ENCODE peak calls at places on chromosomes 2 and 18, in four cellular contexts. V is astrocyte of the spinal cord, I is kidney epithelial cell, W is left lung. A is an unnamed sample.

GRCh38 chr2:129297430-129297829 is 682.0 kb upstream of the RAB6C start:
- DNase-seq in V (no peak), I (no peak), W (no peak), A (no peak)

GRCh38 chr2:110219496-110220192 is 7.3 kb upstream of the MTLN start:
- DNase-seq in V (peak; percentile 76), I (no peak), W (no peak), A (no peak)

GRCh38 chr2:118650327-118650726 is 197.1 kb downstream of the EN1 start:
- DNase-seq in V (no peak), I (no peak), W (no peak), A (no peak)

GRCh38 chr2:74130211-74130995 is 17.3 kb downstream of the BOLA3 start:
- DNase-seq in V (no peak), I (no peak), W (no peak), A (no peak)

GRCh38 chr18:75551071-75551470 is 123.6 kb upstream of the SMIM21 start:
- DNase-seq in V (no peak), I (no peak), W (no peak), A (no peak)

GRCh38 chr18:48563027-48563426 is 24.2 kb downstream of the CTIF start:
- DNase-seq in V (peak; percentile 78), I (peak; percentile 56), W (no peak), A (no peak)

GRCh38 chr2:218995972-218996644 is 2.9 kb upstream of the CRYBA2 start:
- DNase-seq in V (peak; percentile 65), I (no peak), W (peak; percentile 95), A (peak; percentile 62)

GRCh38 chr2:215299337-215299859 is 12.5 kb upstream of the ATIC start:
- DNase-seq in V (no peak), I (no peak), W (no peak), A (no peak)

GRCh38 chr2:126913881-126914495 is 15.3 kb downstream of the TEX51 start:
- DNase-seq in V (no peak), I (no peak), W (no peak), A (no peak)

GRCh38 chr18:13100942-13101658 is 109.9 kb downstream of the CEP192 start:
- DNase-seq in V (no peak), I (no peak), W (no peak), A (no peak)

GRCh38 chr18:13223341-13224148 is 5.0 kb downstream of the LDLRAD4 start:
- DNase-seq in V (no peak), I (no peak), W (no peak), A (no peak)

GRCh38 chr2:24086241-24086640 is 1.6 kb upstream of the TP53I3 start:
- DNase-seq in V (no peak), I (no peak), W (no peak), A (no peak)

GRCh38 chr2:61421611-61422010 is 49.3 kb downstream of the USP34 start:
- DNase-seq in V (no peak), I (no peak), W (no peak), A (no peak)

GRCh38 chr2:135183822-135184221 is 131.7 kb downstream of the RAB3GAP1 start:
- DNase-seq in V (no peak), I (no peak), W (no peak), A (no peak)

GRCh38 chr18:13501896-13502295 is 224.5 kb downstream of the FAM210A start:
- DNase-seq in V (no peak), I (peak; percentile 10), W (no peak), A (peak; percentile 9)

GRCh38 chr2:147937744-147938349 is 82.7 kb downstream of the ORC4 start:
- DNase-seq in V (peak; percentile 43), I (no peak), W (no peak), A (no peak)

GRCh38 chr2:150596071-150596470 is 108.6 kb upstream of the RND3 start:
- DNase-seq in V (peak; percentile 27), I (no peak), W (no peak), A (no peak)

GRCh38 chr2:98297817-98298684 is 48.2 kb upstream of the CNGA3 start:
- DNase-seq in V (no peak), I (no peak), W (no peak), A (no peak)

GRCh38 chr18:27004056-27004829 is 138.7 kb upstream of the AQP4 start:
- DNase-seq in V (peak; percentile 30), I (no peak), W (no peak), A (no peak)

GRCh38 chr2:102144128-102144527 is 1.6 kb downstream of the IL1R1 start:
- DNase-seq in V (no peak), I (no peak), W (no peak), A (no peak)

GRCh38 chr18:45119888-45120287 is 439.2 kb downstream of the SETBP1 start:
- DNase-seq in V (no peak), I (no peak), W (no peak), A (no peak)

GRCh38 chr2:70702711-70703395 is 65.1 kb downstream of the ADD2 start:
- DNase-seq in V (no peak), I (no peak), W (no peak), A (no peak)

GRCh38 chr2:209619782-209620181 is 151.8 kb upstream of the UNC80 start:
- DNase-seq in V (no peak), I (no peak), W (no peak), A (no peak)

GRCh38 chr2:230589497-230590015 is 123.1 kb upstream of the CAB39 start:
- DNase-seq in V (no peak), I (no peak), W (no peak), A (peak; percentile 17)

GRCh38 chr18:48160622-48161021 is 230.2 kb upstream of the SMAD2 start:
- DNase-seq in V (no peak), I (no peak), W (no peak), A (no peak)

GRCh38 chr2:85935170-85935745 is 46.5 kb upstream of the ST3GAL5 start:
- DNase-seq in V (no peak), I (no peak), W (no peak), A (no peak)

GRCh38 chr2:174332607-174333001 is 2.1 kb upstream of the SP9 start:
- DNase-seq in V (no peak), I (no peak), W (no peak), A (no peak)

GRCh38 chr2:71154798-71155197 is 24.4 kb downstream of the MPHOSPH10 start:
- DNase-seq in V (no peak), I (no peak), W (no peak), A (no peak)

GRCh38 chr18:21313576-21313975 is 71.5 kb downstream of the GREB1L start:
- DNase-seq in V (no peak), I (no peak), W (no peak), A (no peak)

GRCh38 chr2:77487074-77487803 is 34.9 kb downstream of the LRRTM4 start:
- DNase-seq in V (no peak), I (no peak), W (peak; percentile 60), A (no peak)

GRCh38 chr2:241637233-241638062 is at the start of gene ATG4B:
- DNase-seq in V (peak; percentile 89), I (peak; percentile 35), W (peak; percentile 97), A (peak; percentile 66)

GRCh38 chr18:51275712-51276473 is 78.4 kb upstream of the MEX3C start:
- DNase-seq in V (peak; percentile 34), I (no peak), W (no peak), A (no peak)

A was measured in activated T-helper 9 cell treated with anti-CD3 and anti-CD28 coated beads, Interleukin-2, amount 50 U/mL, for 16 hours.